ENCODE peak calls at places on chromosomes 16 and 17, in six cellular contexts. One of them, this sample, is unnamed.

GRCh38 chr17:42287305-42288077 is 807 bp upstream of the STAT5A start:
- DNase-seq in pancreas: no peak
- DNase-seq in CD8-positive, alpha-beta T cell: peak
- DNase-seq in astrocyte of the spinal cord: no peak
- DNase-seq in fibroblast of the aortic adventitia: peak
- DNase-seq in thoracic aorta: no peak
- DNase-seq in this sample: no peak

GRCh38 chr17:15490634-15491261 is 23.3 kb upstream of the CDRT4 start:
- DNase-seq in astrocyte of the spinal cord: peak
- DNase-seq in thoracic aorta: no peak
- DNase-seq in CD8-positive, alpha-beta T cell: no peak
- DNase-seq in pancreas: no peak
- DNase-seq in fibroblast of the aortic adventitia: peak
- DNase-seq in this sample: no peak

GRCh38 chr17:50609376-50610074 is 25.2 kb upstream of the ABCC3 start:
- DNase-seq in thoracic aorta: no peak
- DNase-seq in astrocyte of the spinal cord: no peak
- DNase-seq in pancreas: no peak
- DNase-seq in CD8-positive, alpha-beta T cell: no peak
- DNase-seq in fibroblast of the aortic adventitia: no peak
- DNase-seq in this sample: no peak

GRCh38 chr16:10856042-10856441 is 21.0 kb upstream of the CIITA start:
- DNase-seq in pancreas: no peak
- DNase-seq in thoracic aorta: no peak
- DNase-seq in fibroblast of the aortic adventitia: no peak
- DNase-seq in astrocyte of the spinal cord: no peak
- DNase-seq in CD8-positive, alpha-beta T cell: no peak
- DNase-seq in this sample: no peak

GRCh38 chr17:10021239-10021638 is 116.2 kb upstream of the RCVRN start:
- DNase-seq in astrocyte of the spinal cord: peak
- DNase-seq in thoracic aorta: no peak
- DNase-seq in pancreas: no peak
- DNase-seq in fibroblast of the aortic adventitia: no peak
- DNase-seq in CD8-positive, alpha-beta T cell: no peak
- DNase-seq in this sample: no peak

GRCh38 chr16:78407191-78407590 is 307.7 kb downstream of the WWOX start:
- DNase-seq in thoracic aorta: no peak
- DNase-seq in pancreas: no peak
- DNase-seq in CD8-positive, alpha-beta T cell: no peak
- DNase-seq in fibroblast of the aortic adventitia: no peak
- DNase-seq in astrocyte of the spinal cord: no peak
- DNase-seq in this sample: no peak

GRCh38 chr17:64771980-64772844 is 110.1 kb upstream of the SMURF2 start:
- DNase-seq in thoracic aorta: no peak
- DNase-seq in fibroblast of the aortic adventitia: no peak
- DNase-seq in pancreas: no peak
- DNase-seq in astrocyte of the spinal cord: no peak
- DNase-seq in CD8-positive, alpha-beta T cell: no peak
- DNase-seq in this sample: no peak

GRCh38 chr17:14784997-14785696 is 480.0 kb downstream of the PMP22 start:
- DNase-seq in pancreas: no peak
- DNase-seq in CD8-positive, alpha-beta T cell: peak
- DNase-seq in astrocyte of the spinal cord: no peak
- DNase-seq in thoracic aorta: no peak
- DNase-seq in fibroblast of the aortic adventitia: no peak
- DNase-seq in this sample: no peak

GRCh38 chr17:41863074-41863843 is 2.0 kb downstream of the KLHL11 start:
- DNase-seq in astrocyte of the spinal cord: no peak
- DNase-seq in fibroblast of the aortic adventitia: no peak
- DNase-seq in pancreas: no peak
- DNase-seq in thoracic aorta: no peak
- DNase-seq in CD8-positive, alpha-beta T cell: no peak
- DNase-seq in this sample: no peak

GRCh38 chr17:28712037-28712704 is 483 bp upstream of the PROCA1 start:
- DNase-seq in thoracic aorta: no peak
- DNase-seq in astrocyte of the spinal cord: no peak
- DNase-seq in pancreas: no peak
- DNase-seq in fibroblast of the aortic adventitia: no peak
- DNase-seq in CD8-positive, alpha-beta T cell: peak
- DNase-seq in this sample: no peak

GRCh38 chr17:33977729-33978514 is 277.2 kb upstream of the CCL2 start:
- DNase-seq in CD8-positive, alpha-beta T cell: no peak
- DNase-seq in fibroblast of the aortic adventitia: no peak
- DNase-seq in thoracic aorta: no peak
- DNase-seq in astrocyte of the spinal cord: no peak
- DNase-seq in pancreas: no peak
- DNase-seq in this sample: no peak

GRCh38 chr17:31915456-31916100 is 14.1 kb upstream of the UTP6 start:
- DNase-seq in astrocyte of the spinal cord: no peak
- DNase-seq in fibroblast of the aortic adventitia: peak
- DNase-seq in thoracic aorta: no peak
- DNase-seq in CD8-positive, alpha-beta T cell: no peak
- DNase-seq in pancreas: no peak
- DNase-seq in this sample: no peak

GRCh38 chr16:907361-907760 is 63.4 kb downstream of the LMF1 start:
- DNase-seq in pancreas: no peak
- DNase-seq in fibroblast of the aortic adventitia: no peak
- DNase-seq in CD8-positive, alpha-beta T cell: no peak
- DNase-seq in astrocyte of the spinal cord: no peak
- DNase-seq in thoracic aorta: no peak
- DNase-seq in this sample: no peak

GRCh38 chr17:20266806-20267458 is 200.4 kb downstream of the LGALS9B start:
- DNase-seq in CD8-positive, alpha-beta T cell: no peak
- DNase-seq in pancreas: no peak
- DNase-seq in fibroblast of the aortic adventitia: peak
- DNase-seq in astrocyte of the spinal cord: peak
- DNase-seq in thoracic aorta: peak
- DNase-seq in this sample: no peak

GRCh38 chr17:63675231-63675606 is 24.7 kb downstream of the LIMD2 start:
- DNase-seq in pancreas: no peak
- DNase-seq in fibroblast of the aortic adventitia: peak
- DNase-seq in CD8-positive, alpha-beta T cell: no peak
- DNase-seq in thoracic aorta: no peak
- DNase-seq in astrocyte of the spinal cord: peak
- DNase-seq in this sample: no peak

GRCh38 chr16:30546115-30546514 is 11.5 kb upstream of the ZNF747 start:
- DNase-seq in astrocyte of the spinal cord: no peak
- DNase-seq in CD8-positive, alpha-beta T cell: no peak
- DNase-seq in pancreas: no peak
- DNase-seq in thoracic aorta: no peak
- DNase-seq in fibroblast of the aortic adventitia: no peak
- DNase-seq in this sample: no peak

GRCh38 chr17:48637323-48638260 is 11.4 kb upstream of the HOXB9 start:
- DNase-seq in thoracic aorta: no peak
- DNase-seq in astrocyte of the spinal cord: peak
- DNase-seq in CD8-positive, alpha-beta T cell: no peak
- DNase-seq in fibroblast of the aortic adventitia: peak
- DNase-seq in pancreas: no peak
- DNase-seq in this sample: no peak

GRCh38 chr17:48617515-48618365 is 2.6 kb upstream of the HOXB8 start:
- DNase-seq in thoracic aorta: no peak
- DNase-seq in fibroblast of the aortic adventitia: no peak
- DNase-seq in pancreas: no peak
- DNase-seq in astrocyte of the spinal cord: peak
- DNase-seq in CD8-positive, alpha-beta T cell: no peak
- DNase-seq in this sample: no peak

GRCh38 chr16:67394271-67395104 is 1.2 kb upstream of the TPPP3 start:
- DNase-seq in pancreas: no peak
- DNase-seq in astrocyte of the spinal cord: no peak
- DNase-seq in thoracic aorta: no peak
- DNase-seq in CD8-positive, alpha-beta T cell: no peak
- DNase-seq in fibroblast of the aortic adventitia: no peak
- DNase-seq in this sample: no peak

GRCh38 chr17:18015603-18016002 is 23.4 kb downstream of the ATPAF2 start:
- DNase-seq in thoracic aorta: no peak
- DNase-seq in fibroblast of the aortic adventitia: no peak
- DNase-seq in CD8-positive, alpha-beta T cell: no peak
- DNase-seq in astrocyte of the spinal cord: no peak
- DNase-seq in pancreas: no peak
- DNase-seq in this sample: no peak

GRCh38 chr16:83420206-83420760 is 387.5 kb upstream of the HSBP1 start:
- DNase-seq in fibroblast of the aortic adventitia: peak
- DNase-seq in pancreas: no peak
- DNase-seq in CD8-positive, alpha-beta T cell: no peak
- DNase-seq in astrocyte of the spinal cord: peak
- DNase-seq in thoracic aorta: no peak
- DNase-seq in this sample: no peak

DNA sequence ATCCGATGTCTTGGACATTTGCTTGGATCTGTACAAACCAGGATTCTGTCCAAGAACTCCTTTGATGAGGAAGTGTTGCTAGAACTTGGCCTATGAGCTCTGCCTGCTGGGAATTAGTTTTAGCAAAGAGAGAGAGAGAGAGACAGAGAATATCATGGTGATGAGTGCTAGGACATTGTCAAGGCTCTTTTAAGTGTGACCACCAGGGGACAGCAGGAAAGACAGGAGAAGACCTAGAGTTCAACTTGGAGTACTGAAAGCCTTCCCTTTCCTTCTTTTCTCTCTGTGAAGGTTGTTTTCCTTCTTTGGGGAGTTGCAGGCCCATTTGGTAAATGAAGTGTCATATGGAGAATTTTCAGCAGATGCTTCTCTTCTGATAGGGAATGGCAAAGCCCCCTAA is 389.2 kb upstream of the HSBP1 start:
- DNase-seq in fibroblast of the aortic adventitia: no peak
- DNase-seq in thoracic aorta: no peak
- DNase-seq in astrocyte of the spinal cord: no peak
- DNase-seq in CD8-positive, alpha-beta T cell: no peak
- DNase-seq in pancreas: no peak
- DNase-seq in this sample: no peak
- TF ChIP-seq CTCF in fibroblast of the aortic adventitia: no peak
- TF ChIP-seq CTCF in thoracic aorta: no peak
- TF ChIP-seq CTCF in astrocyte of the spinal cord: no peak
- TF ChIP-seq CTCF in CD8-positive, alpha-beta T cell: no peak
- TF ChIP-seq CTCF in pancreas: no peak
- TF ChIP-seq CTCF in this sample: peak

GRCh38 chr16:2053897-2054296 is 6.1 kb downstream of the TSC2 start:
- DNase-seq in astrocyte of the spinal cord: no peak
- DNase-seq in fibroblast of the aortic adventitia: no peak
- DNase-seq in pancreas: no peak
- DNase-seq in CD8-positive, alpha-beta T cell: no peak
- DNase-seq in thoracic aorta: no peak
- DNase-seq in this sample: no peak

GRCh38 chr16:2056681-2057407 is 9.1 kb downstream of the TSC2 start:
- DNase-seq in thoracic aorta: no peak
- DNase-seq in astrocyte of the spinal cord: no peak
- DNase-seq in fibroblast of the aortic adventitia: no peak
- DNase-seq in pancreas: no peak
- DNase-seq in CD8-positive, alpha-beta T cell: no peak
- DNase-seq in this sample: no peak

GRCh38 chr16:2056077-2056476 is 8.3 kb downstream of the TSC2 start:
- DNase-seq in CD8-positive, alpha-beta T cell: no peak
- DNase-seq in astrocyte of the spinal cord: no peak
- DNase-seq in pancreas: no peak
- DNase-seq in thoracic aorta: no peak
- DNase-seq in fibroblast of the aortic adventitia: no peak
- DNase-seq in this sample: no peak

GRCh38 chr16:2053211-2053610 is 5.4 kb downstream of the TSC2 start:
- DNase-seq in astrocyte of the spinal cord: no peak
- DNase-seq in thoracic aorta: no peak
- DNase-seq in pancreas: no peak
- DNase-seq in CD8-positive, alpha-beta T cell: no peak
- DNase-seq in fibroblast of the aortic adventitia: no peak
- DNase-seq in this sample: no peak

DNA sequence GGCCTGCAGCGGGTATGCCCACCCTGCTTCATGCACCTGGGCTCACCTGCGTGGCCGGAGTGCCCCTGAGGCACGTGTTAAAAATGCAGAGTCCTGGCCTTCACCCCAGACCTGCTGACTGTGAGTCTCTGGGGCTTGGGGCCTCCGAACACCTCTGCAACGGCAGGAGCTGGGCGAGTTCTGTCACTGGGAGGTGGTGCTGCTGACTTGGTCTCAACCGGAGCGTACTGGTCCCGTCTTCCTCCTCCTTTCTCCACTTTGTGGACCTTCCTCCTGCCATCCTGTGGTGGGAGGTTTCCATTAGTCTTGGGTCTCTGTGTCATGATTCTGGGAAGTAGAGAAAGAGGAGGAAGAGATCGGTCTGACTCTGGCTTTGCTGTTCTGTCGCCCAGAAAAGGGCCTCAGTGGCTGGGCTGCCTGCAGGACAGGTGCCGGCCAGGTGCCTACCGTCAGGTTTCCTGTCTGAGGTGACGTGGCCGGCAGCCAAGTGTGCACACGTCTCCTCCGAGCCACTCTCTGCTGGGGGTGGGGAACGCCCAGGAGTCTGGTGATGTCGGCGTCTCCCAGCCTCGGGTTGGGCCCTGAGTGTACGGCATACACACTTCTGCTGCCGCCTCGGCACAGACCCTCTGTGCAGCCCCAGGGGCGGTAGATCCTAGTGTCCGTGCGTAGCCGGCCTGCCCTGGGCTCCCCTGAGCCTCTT is 6.9 kb downstream of the TSC2 start:
- DNase-seq in fibroblast of the aortic adventitia: no peak
- DNase-seq in CD8-positive, alpha-beta T cell: no peak
- DNase-seq in astrocyte of the spinal cord: no peak
- DNase-seq in pancreas: peak
- DNase-seq in thoracic aorta: no peak
- DNase-seq in this sample: no peak
- H3K4me3 ChIP-seq in fibroblast of the aortic adventitia: no peak
- H3K4me3 ChIP-seq in CD8-positive, alpha-beta T cell: no peak
- H3K4me3 ChIP-seq in astrocyte of the spinal cord: no peak
- H3K4me3 ChIP-seq in pancreas: no peak
- H3K4me3 ChIP-seq in thoracic aorta: no peak
- H3K4me3 ChIP-seq in this sample: no peak

GRCh38 chr17:30161601-30162000 is 45.0 kb downstream of the NSRP1 start:
- DNase-seq in fibroblast of the aortic adventitia: peak
- DNase-seq in pancreas: no peak
- DNase-seq in astrocyte of the spinal cord: no peak
- DNase-seq in CD8-positive, alpha-beta T cell: no peak
- DNase-seq in thoracic aorta: no peak
- DNase-seq in this sample: no peak

GRCh38 chr17:30160419-30161172 is 44.0 kb downstream of the NSRP1 start:
- DNase-seq in CD8-positive, alpha-beta T cell: no peak
- DNase-seq in astrocyte of the spinal cord: no peak
- DNase-seq in thoracic aorta: no peak
- DNase-seq in fibroblast of the aortic adventitia: no peak
- DNase-seq in pancreas: no peak
- DNase-seq in this sample: no peak

GRCh38 chr17:30158896-30159625 is 42.4 kb downstream of the NSRP1 start:
- DNase-seq in fibroblast of the aortic adventitia: no peak
- DNase-seq in CD8-positive, alpha-beta T cell: no peak
- DNase-seq in thoracic aorta: no peak
- DNase-seq in pancreas: no peak
- DNase-seq in astrocyte of the spinal cord: no peak
- DNase-seq in this sample: no peak

GRCh38 chr17:30165960-30166359 is 49.3 kb downstream of the NSRP1 start:
- DNase-seq in pancreas: no peak
- DNase-seq in thoracic aorta: no peak
- DNase-seq in astrocyte of the spinal cord: no peak
- DNase-seq in CD8-positive, alpha-beta T cell: no peak
- DNase-seq in fibroblast of the aortic adventitia: no peak
- DNase-seq in this sample: no peak

GRCh38 chr17:30164531-30164930 is 47.9 kb downstream of the NSRP1 start:
- DNase-seq in thoracic aorta: no peak
- DNase-seq in fibroblast of the aortic adventitia: no peak
- DNase-seq in pancreas: no peak
- DNase-seq in CD8-positive, alpha-beta T cell: no peak
- DNase-seq in astrocyte of the spinal cord: no peak
- DNase-seq in this sample: no peak
- TF ChIP-seq CTCF in thoracic aorta: no peak
- TF ChIP-seq CTCF in fibroblast of the aortic adventitia: no peak
- TF ChIP-seq CTCF in pancreas: no peak
- TF ChIP-seq CTCF in CD8-positive, alpha-beta T cell: no peak
- TF ChIP-seq CTCF in astrocyte of the spinal cord: no peak
- TF ChIP-seq CTCF in this sample: no peak

GRCh38 chr17:56979091-56979480 is 1.2 kb downstream of the SCPEP1 start:
- DNase-seq in thoracic aorta: no peak
- DNase-seq in fibroblast of the aortic adventitia: peak
- DNase-seq in astrocyte of the spinal cord: no peak
- DNase-seq in CD8-positive, alpha-beta T cell: no peak
- DNase-seq in pancreas: no peak
- DNase-seq in this sample: no peak
- H3K4me3 ChIP-seq in thoracic aorta: peak
- H3K4me3 ChIP-seq in fibroblast of the aortic adventitia: peak
- H3K4me3 ChIP-seq in astrocyte of the spinal cord: peak
- H3K4me3 ChIP-seq in CD8-positive, alpha-beta T cell: no peak
- H3K4me3 ChIP-seq in pancreas: no peak
- H3K4me3 ChIP-seq in this sample: no peak